ENCODE peak calls at places on chromosomes 4 and X, in five cellular contexts. T is fibroblast of the aortic adventitia, K is fibroblast of mammary gland, B is foreskin fibroblast, G is epithelial cell of esophagus. S is an unnamed sample.

GRCh38 chr4:183588691-183589090 is 70.3 kb downstream of the RWDD4 start:
- DNase-seq in B (no peak), T (no peak), G (no peak), K (no peak), S (no peak)

GRCh38 chrX:11143931-11144678 is 33.0 kb downstream of the HCCS start:
- DNase-seq in K (peak; percentile 85), B (peak; percentile 58), G (peak; percentile 75), T (peak; percentile 87), S (peak; percentile 87)

GRCh38 chr4:74394476-74395136 is 29.7 kb downstream of the EREG start:
- DNase-seq in T (peak; percentile 75), G (no peak), B (no peak), K (peak; percentile 38), S (peak; percentile 67)

GRCh38 chrX:152926279-152926678 is 28.4 kb downstream of the ZNF185 start:
- DNase-seq in G (peak; percentile 63), K (peak; percentile 74), T (peak; percentile 70), B (peak; percentile 67), S (peak; percentile 67)

GRCh38 chr4:52260507-52261302 is 209.6 kb downstream of the SPATA18 start:
- DNase-seq in B (no peak), G (no peak), T (no peak), K (no peak), S (no peak)

GRCh38 chr4:17702666-17703065 is 78.8 kb downstream of the FAM184B start:
- DNase-seq in T (no peak), K (no peak), B (no peak), G (no peak), S (no peak)

GRCh38 chr4:71287305-71287704 is 51.5 kb upstream of the SLC4A4 start:
- DNase-seq in B (no peak), K (no peak), G (no peak), T (peak; percentile 15), S (no peak)

GRCh38 chrX:151789179-151789800 is 54.7 kb downstream of the CNGA2 start:
- DNase-seq in G (no peak), B (peak; percentile 67), K (peak; percentile 86), T (peak; percentile 90), S (peak; percentile 78)

GRCh38 chrX:72126539-72127140 is 5.1 kb downstream of the RTL5 start:
- DNase-seq in T (peak; percentile 95), G (peak; percentile 80), B (peak; percentile 68), K (peak; percentile 92), S (peak; percentile 82)

GRCh38 chr4:167623241-167623572 is 388.9 kb upstream of the SPOCK3 start:
- DNase-seq in B (no peak), K (no peak), T (peak; percentile 43), G (no peak), S (peak; percentile 9)

GRCh38 chr4:168558587-168558986 is 61.7 kb downstream of the PALLD start:
- DNase-seq in G (peak; percentile 64), K (peak; percentile 33), B (no peak), T (peak; percentile 72), S (peak; percentile 75)

GRCh38 chr4:38065900-38066299 is 105.7 kb downstream of the PTTG2 start:
- DNase-seq in G (no peak), B (no peak), T (no peak), K (no peak), S (no peak)

GRCh38 chr4:169993531-169993930 is 32.7 kb downstream of the MFAP3L start:
- DNase-seq in G (no peak), B (no peak), T (no peak), K (no peak), S (no peak)

GRCh38 chrX:17174671-17175070 is 200.3 kb upstream of the NHS start:
- DNase-seq in B (no peak), T (no peak), K (no peak), G (no peak), S (no peak)

GRCh38 chrX:118239471-118239870 is 106.4 kb upstream of the WDR44 start:
- DNase-seq in G (no peak), T (no peak), K (peak; percentile 79), B (peak; percentile 53), S (peak; percentile 25)

GRCh38 chrX:9327747-9328145 is 137.1 kb upstream of the TBL1X start:
- DNase-seq in K (peak; percentile 75), T (peak; percentile 64), B (peak; percentile 58), G (peak; percentile 31), S (peak; percentile 30)

GRCh38 chr4:21046121-21046520 is 345.9 kb downstream of the PACRGL start:
- DNase-seq in T (no peak), G (peak; percentile 41), K (peak; percentile 23), B (peak; percentile 18), S (peak; percentile 14)

GRCh38 chrX:97876697-97877407 is 993.1 kb downstream of the RPA4 start:
- DNase-seq in K (peak; percentile 47), T (no peak), B (peak; percentile 10), G (no peak), S (no peak)

GRCh38 chr4:140870427-140870826 is 114.2 kb upstream of the TBC1D9 start:
- DNase-seq in G (no peak), B (no peak), K (no peak), T (no peak), S (no peak)

GRCh38 chrX:143988356-143988755 is 104.5 kb downstream of the UBE2NL start:
- DNase-seq in T (no peak), B (no peak), G (no peak), K (no peak), S (no peak)

GRCh38 chr4:135319685-135320084 is 1118.1 kb upstream of the PABPC4L start:
- DNase-seq in B (no peak), T (no peak), G (peak; percentile 37), K (no peak), S (no peak)
- TF ChIP-seq CTCF in B (no peak), T (no peak), G (peak; percentile 26), K (no peak), S (no peak)

GRCh38 chr4:160808174-160808573 is 1355.6 kb downstream of the FSTL5 start:
- DNase-seq in K (no peak), B (no peak), T (no peak), G (no peak), S (no peak)

GRCh38 chr4:160810415-160810814 is 1353.4 kb downstream of the FSTL5 start:
- DNase-seq in B (no peak), G (no peak), T (no peak), K (no peak), S (no peak)

GRCh38 chr4:160809576-160809975 is 1354.2 kb downstream of the FSTL5 start:
- DNase-seq in K (no peak), G (no peak), B (no peak), T (no peak), S (no peak)

DNA sequence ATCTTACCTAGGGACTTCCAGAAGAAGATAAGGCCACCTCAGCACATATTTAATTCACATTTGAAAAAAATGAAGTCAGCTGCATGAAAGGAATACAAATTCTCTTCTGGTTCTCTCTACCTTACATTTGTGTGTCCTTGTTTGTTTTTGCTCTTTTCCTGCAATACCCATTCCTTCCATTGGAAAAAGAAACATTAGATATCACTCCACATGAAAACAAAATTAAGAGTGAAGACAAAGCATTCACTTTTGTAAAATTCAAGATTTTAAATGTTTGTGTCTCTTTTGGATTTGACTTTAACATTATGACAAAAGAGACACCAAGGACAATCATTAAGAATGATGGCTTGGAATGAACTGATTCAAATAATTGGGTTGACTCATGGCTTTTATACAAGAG is 1351.8 kb downstream of the FSTL5 start:
- DNase-seq in G (no peak), K (no peak), B (no peak), T (no peak), S (no peak)
- TF ChIP-seq CTCF in G (no peak), K (no peak), B (no peak), T (no peak), S (no peak)

DNA sequence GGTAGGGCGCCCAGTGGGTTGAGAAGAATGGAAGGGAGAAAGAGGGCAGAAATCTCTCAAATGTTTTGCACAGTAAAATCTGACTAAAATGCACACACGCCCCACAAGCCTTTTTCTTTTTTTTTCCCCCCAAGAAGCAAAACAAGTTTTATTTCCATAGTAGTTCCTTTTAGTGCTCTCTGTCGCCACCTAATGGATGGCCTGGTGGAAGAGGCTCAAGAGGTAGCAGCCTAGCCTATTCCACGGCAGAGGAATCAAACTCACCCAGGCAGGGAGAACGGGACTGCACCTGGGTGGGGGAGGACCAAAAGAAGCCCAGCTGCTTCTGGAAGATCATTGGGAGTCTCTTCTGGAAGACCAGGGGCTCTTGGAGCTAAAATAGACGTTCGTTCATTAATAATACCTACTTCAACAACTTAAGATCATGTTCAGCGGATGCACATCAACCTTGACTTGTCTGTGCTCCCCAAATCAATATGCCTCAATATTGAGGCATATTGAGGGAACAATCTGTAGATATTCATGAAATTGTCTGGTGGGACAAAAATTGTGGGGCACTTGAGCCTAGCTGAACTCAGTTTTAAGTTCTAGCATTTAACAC is 31.6 kb upstream of the IRAK1 start:
- DNase-seq in K (peak; percentile 66), G (peak; percentile 61), T (peak; percentile 78), B (peak; percentile 34), S (peak; percentile 71)
- TF ChIP-seq CTCF in K (peak; percentile 83), G (peak; percentile 71), T (peak; percentile 89), B (peak; percentile 62), S (peak; percentile 74)

DNA sequence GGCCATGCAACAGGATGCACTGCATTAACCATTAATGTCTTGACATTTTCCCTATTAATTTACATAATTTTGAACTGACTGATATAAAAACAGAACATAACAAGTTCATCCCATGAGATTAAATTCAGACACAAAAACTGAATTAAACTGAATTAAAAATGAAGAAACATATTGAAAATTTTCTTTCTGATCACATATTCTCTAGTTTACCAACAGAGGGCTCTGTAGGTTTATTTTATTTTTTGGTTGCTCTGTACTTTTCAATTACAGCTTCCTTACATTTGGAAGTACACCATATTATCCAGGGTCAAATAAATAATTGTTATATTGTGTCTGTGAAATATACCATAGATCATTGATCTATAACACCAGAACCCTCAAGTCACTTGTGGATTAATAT is 27.3 kb upstream of the CT83 start:
- DNase-seq in K (peak; percentile 8), T (peak; percentile 1), G (peak; percentile 0), B (no peak), S (peak; percentile 4)
- TF ChIP-seq CTCF in K (peak; percentile 39), T (peak; percentile 22), G (no peak), B (no peak), S (peak; percentile 12)

DNA sequence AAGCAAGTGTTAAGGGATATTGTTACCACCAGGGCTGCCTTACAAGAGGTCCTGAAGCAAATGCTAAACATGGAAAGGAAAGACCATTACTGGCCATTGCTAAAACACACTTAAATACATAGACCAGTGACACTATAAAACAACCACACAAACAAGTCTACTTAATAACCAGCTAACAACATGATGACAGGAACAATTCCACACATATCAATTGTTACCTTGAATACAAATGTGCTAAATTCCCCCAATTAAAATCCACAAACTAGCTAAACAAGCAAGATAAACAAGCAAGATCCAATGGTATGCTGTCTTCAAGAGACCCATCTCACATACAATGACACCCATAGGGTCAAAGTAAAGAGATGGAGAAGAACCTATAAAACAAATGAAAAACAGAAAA is 20.5 kb upstream of the MAGEA8 start:
- DNase-seq in T (no peak), B (no peak), K (no peak), G (no peak), S (no peak)
- TF ChIP-seq CTCF in T (no peak), B (no peak), K (no peak), G (no peak), S (no peak)

DNA sequence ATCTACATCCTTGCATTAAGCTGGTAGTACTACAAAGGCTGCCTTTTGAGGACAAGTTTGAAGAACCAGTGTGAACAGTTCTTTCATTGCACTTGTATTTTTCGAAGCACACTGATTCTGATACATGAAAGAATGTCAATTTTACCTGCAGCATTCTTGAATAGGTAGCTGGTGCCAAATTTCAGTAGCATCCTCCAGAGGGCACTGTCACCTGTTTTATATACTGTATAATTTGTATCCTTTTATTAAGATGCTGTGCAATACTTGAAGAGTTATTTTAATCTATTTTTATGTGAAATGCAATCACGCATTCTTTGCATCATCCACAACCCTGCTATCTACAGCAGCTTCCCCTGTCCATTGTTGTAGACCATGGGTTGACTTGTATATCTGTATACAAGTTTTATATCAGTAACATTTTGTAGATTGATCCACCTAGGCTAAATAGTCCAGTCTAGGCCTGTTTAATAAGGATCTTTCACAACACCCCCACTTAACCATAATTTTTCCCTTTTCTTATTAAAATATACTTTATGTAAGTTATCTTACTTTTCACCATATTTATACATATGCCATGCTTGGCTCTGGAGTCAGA is 325.7 kb downstream of the PCDH7 start:
- DNase-seq in B (no peak), T (peak; percentile 57), K (peak; percentile 32), G (peak; percentile 69), S (peak; percentile 37)
- TF ChIP-seq CTCF in B (peak; percentile 15), T (peak; percentile 41), K (peak; percentile 42), G (peak; percentile 72), S (peak; percentile 42)